ENCODE peak calls at places on chromosomes 1 and 21, in five cellular contexts. P is MCF 10A, U is fibroblast of the aortic adventitia, O is cardiac muscle cell, S is uterus. B is an unnamed sample.

GRCh38 chr1:4736254-4736653 is 81.8 kb downstream of the AJAP1 start:
- DNase-seq in P (no peak), S (no peak), O (no peak), U (no peak), B (no peak)

GRCh38 chr1:221100196-221100950 is 221.1 kb downstream of the HLX start:
- DNase-seq in O (no peak), S (no peak), P (peak; percentile 70), U (peak; percentile 80), B (no peak)

GRCh38 chr1:74426208-74426932 is 86.0 kb downstream of the LRRC53 start:
- DNase-seq in U (peak; percentile 1), P (peak; percentile 6), S (no peak), O (peak; percentile 53), B (no peak)

GRCh38 chr1:240582953-240583352 is 29.0 kb downstream of the GREM2 start:
- DNase-seq in U (peak; percentile 21), P (no peak), O (no peak), S (no peak), B (no peak)

GRCh38 chr1:226306425-226306824 is 2.5 kb downstream of the LIN9 start:
- DNase-seq in O (no peak), P (no peak), S (no peak), U (no peak), B (no peak)

GRCh38 chr1:220747426-220748090 is 564 bp upstream of the MTARC2 start:
- DNase-seq in S (no peak), P (no peak), U (no peak), O (no peak), B (no peak)

GRCh38 chr1:11569551-11569950 is 84.7 kb downstream of the FBXO2 start:
- DNase-seq in P (peak; percentile 3), S (no peak), U (no peak), O (no peak), B (no peak)

GRCh38 chr1:209670441-209671082 is 4.7 kb upstream of the G0S2 start:
- DNase-seq in S (no peak), O (no peak), P (peak; percentile 97), U (no peak), B (no peak)

GRCh38 chr1:24591781-24592180 is 35.9 kb downstream of the NCMAP start:
- DNase-seq in P (no peak), U (no peak), O (no peak), S (no peak), B (no peak)

GRCh38 chr1:156258859-156259258 is 11.0 kb upstream of the PAQR6 start:
- DNase-seq in U (no peak), P (peak; percentile 62), O (no peak), S (no peak), B (no peak)

GRCh38 chr21:35609263-35609662 is 451.1 kb downstream of the SETD4 start:
- DNase-seq in O (no peak), S (no peak), U (no peak), P (peak; percentile 34), B (no peak)

GRCh38 chr1:210597555-210598134 is 268.9 kb downstream of the HHAT start:
- DNase-seq in P (peak; percentile 94), U (peak; percentile 92), S (no peak), O (no peak), B (no peak)

GRCh38 chr1:184311580-184311979 is 75.2 kb upstream of the C1orf21 start:
- DNase-seq in U (no peak), P (no peak), S (no peak), O (no peak), B (no peak)

GRCh38 chr1:184315254-184315653 is 71.6 kb upstream of the C1orf21 start:
- DNase-seq in U (peak; percentile 65), P (peak; percentile 17), O (no peak), S (no peak), B (no peak)

GRCh38 chr1:184310157-184310819 is 76.5 kb upstream of the C1orf21 start:
- DNase-seq in P (no peak), U (no peak), S (no peak), O (no peak), B (no peak)
- TF ChIP-seq CTCF in P (no peak), U (no peak), S (no peak), O (no peak), B (no peak)

GRCh38 chr1:229579101-229579651 is 20.7 kb upstream of the ABCB10 start:
- DNase-seq in U (peak; percentile 48), P (peak; percentile 38), S (peak; percentile 24), O (no peak), B (no peak)

GRCh38 chr1:229574679-229575442 is 16.4 kb upstream of the ABCB10 start:
- DNase-seq in U (no peak), P (no peak), O (no peak), S (no peak), B (no peak)

GRCh38 chr1:229581485-229581884 is 23.0 kb upstream of the ABCB10 start:
- DNase-seq in P (no peak), O (no peak), U (no peak), S (no peak), B (no peak)

GRCh38 chr1:229582011-229582694 is 23.6 kb upstream of the ABCB10 start:
- DNase-seq in P (peak; percentile 71), U (no peak), O (peak; percentile 29), S (no peak), B (no peak)

GRCh38 chr1:229578168-229579100 is 19.9 kb upstream of the ABCB10 start:
- DNase-seq in S (no peak), O (no peak), U (no peak), P (no peak), B (no peak)
- TF ChIP-seq CTCF in S (no peak), O (no peak), U (no peak), P (no peak), B (no peak)

GRCh38 chr1:32872189-32872898 is 1.6 kb upstream of the FNDC5 start:
- DNase-seq in U (peak; percentile 63), P (peak; percentile 66), S (peak; percentile 70), O (peak; percentile 85), B (peak; percentile 96)
- TF ChIP-seq CTCF in U (peak; percentile 88), P (peak; percentile 80), S (peak; percentile 81), O (peak; percentile 78), B (peak; percentile 77)

GRCh38 chr21:37916795-37917142 is 512 bp upstream of the KCNJ6 start:
- DNase-seq in U (no peak), P (no peak), S (no peak), O (peak; percentile 70), B (peak; percentile 90)
- TF ChIP-seq CTCF in U (no peak), P (no peak), S (no peak), O (no peak), B (no peak)

GRCh38 chr1:159964144-159964543 is 10.1 kb upstream of the SLAMF9 start:
- DNase-seq in S (no peak), O (no peak), U (no peak), P (no peak), B (no peak)
- TF ChIP-seq CTCF in S (no peak), O (no peak), U (no peak), P (no peak), B (no peak)

DNA sequence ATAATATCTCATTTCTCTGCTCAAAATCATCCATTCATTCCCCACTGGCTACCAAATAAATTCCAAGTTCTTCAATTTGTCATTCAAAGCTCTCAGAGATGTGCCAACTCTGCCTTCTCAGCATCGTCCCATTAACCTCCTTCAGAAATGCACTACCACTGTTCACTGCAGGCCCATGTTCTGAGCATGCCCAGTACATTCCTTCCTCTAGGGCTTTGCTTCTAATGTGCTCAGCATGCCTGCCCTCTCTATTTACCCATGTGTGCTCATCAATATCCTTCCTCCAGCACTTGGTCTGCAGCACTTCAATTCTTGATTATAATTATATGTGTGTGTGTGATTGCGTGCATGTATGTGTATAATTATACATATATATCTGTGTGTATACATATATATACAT is 36.1 kb upstream of the RGS8 start:
- DNase-seq in O (peak; percentile 25), U (peak; percentile 14), P (peak; percentile 21), S (no peak), B (peak; percentile 26)
- TF ChIP-seq CTCF in O (peak; percentile 33), U (peak; percentile 36), P (peak; percentile 4), S (no peak), B (peak; percentile 41)

DNA sequence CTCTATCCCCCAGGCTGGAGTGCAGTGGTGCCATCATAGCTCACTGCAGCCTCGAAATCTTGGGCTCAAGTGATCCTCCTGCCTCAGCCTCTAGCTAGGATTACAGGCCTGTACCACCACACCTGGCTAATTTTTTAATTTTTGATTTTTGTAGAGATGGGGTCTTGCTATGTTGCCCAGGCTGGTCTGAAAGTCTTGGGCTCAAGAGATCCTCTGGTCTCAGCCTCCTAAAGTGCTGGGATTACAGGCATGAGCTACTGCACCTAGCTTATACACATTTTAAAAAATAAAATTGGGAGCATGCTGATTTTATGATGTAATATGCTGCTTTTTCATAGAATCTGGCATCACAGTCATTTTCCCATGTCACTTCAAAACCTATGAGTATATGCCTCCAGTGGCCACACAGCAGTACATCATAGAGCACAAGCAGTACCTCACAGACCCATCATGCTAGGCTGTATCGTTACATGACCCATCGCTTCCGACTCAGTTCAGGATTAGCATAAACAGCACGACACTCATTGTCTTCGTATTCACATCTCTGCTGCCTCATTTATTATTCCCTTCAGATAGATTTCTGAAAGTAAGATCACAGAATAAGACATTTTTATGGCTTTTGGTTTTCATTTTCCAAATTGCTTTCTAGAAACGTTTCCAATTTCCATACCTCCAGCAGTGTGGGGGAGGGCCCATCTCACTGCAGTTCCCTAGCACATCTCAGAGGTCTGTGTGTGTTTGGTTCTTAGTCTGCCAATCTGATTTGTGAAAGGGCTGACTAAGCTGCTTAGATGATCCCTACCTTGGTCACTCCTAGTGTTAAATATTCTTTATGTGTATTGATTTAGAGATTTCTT is 36.0 kb upstream of the CCSAP start:
- DNase-seq in P (no peak), U (no peak), S (no peak), O (no peak), B (no peak)
- TF ChIP-seq CTCF in P (no peak), U (peak; percentile 13), S (no peak), O (no peak), B (peak; percentile 11)

GRCh38 chr1:118459871-118460270 is 274.8 kb upstream of the SPAG17 start:
- DNase-seq in P (no peak), O (no peak), S (no peak), U (no peak), B (no peak)

DNA sequence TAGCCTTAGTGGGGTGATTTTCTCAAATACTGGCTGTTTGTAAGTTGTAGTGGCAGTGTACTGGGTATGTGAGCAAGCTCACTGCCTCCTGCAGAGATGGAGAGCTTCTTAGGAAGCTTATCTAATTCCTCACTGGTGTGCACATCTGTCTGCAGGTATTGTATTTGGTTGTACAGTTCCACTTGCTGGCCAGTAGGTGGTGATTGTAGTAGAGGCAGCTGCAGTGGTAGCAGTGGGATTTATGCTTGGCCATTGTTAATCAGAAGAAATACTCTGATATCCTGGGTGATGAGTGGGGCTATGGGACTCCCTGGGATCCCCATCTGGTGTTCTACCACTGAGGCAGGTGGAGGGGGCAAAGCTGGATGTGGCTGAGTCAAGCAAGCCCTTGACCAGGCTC is 276.1 kb upstream of the SPAG17 start:
- DNase-seq in P (peak; percentile 4), O (no peak), U (no peak), S (no peak), B (no peak)
- TF ChIP-seq CTCF in P (no peak), O (no peak), U (peak; percentile 4), S (no peak), B (peak; percentile 22)

GRCh38 chr1:233279971-233280370 is 15.6 kb downstream of the PCNX2 start:
- DNase-seq in U (no peak), S (no peak), P (no peak), O (no peak), B (no peak)
- TF ChIP-seq CTCF in U (no peak), S (no peak), P (no peak), O (no peak), B (no peak)

B was measured in glutamatergic neuron.